ENCODE peak calls at places on chromosomes 6 and 20, in four cellular contexts. One of them, this sample, is unnamed.

GRCh38 chr20:49187330-49188100 is 619 bp downstream of the STAU1 start:
- DNase-seq in neural progenitor cell: peak; percentile 70
- DNase-seq in astrocyte: no peak
- DNase-seq in kidney: peak; percentile 80
- DNase-seq in this sample: no peak

GRCh38 chr20:46088409-46089075 is 1.2 kb downstream of the NCOA5 start:
- DNase-seq in astrocyte: peak; percentile 19
- DNase-seq in neural progenitor cell: peak; percentile 26
- DNase-seq in kidney: no peak
- DNase-seq in this sample: peak; percentile 11

GRCh38 chr20:23212482-23212881 is 126.4 kb upstream of the CD93 start:
- DNase-seq in astrocyte: no peak
- DNase-seq in neural progenitor cell: no peak
- DNase-seq in kidney: no peak
- DNase-seq in this sample: no peak

GRCh38 chr6:12957321-12958051 is 240.9 kb downstream of the PHACTR1 start:
- DNase-seq in kidney: peak; percentile 91
- DNase-seq in neural progenitor cell: peak; percentile 41
- DNase-seq in astrocyte: peak; percentile 58
- DNase-seq in this sample: peak; percentile 78

GRCh38 chr6:51182884-51183283 is 364.2 kb downstream of the TFAP2B start:
- DNase-seq in kidney: no peak
- DNase-seq in astrocyte: no peak
- DNase-seq in neural progenitor cell: no peak
- DNase-seq in this sample: no peak

GRCh38 chr20:58375796-58376195 is 13.2 kb upstream of the VAPB start:
- DNase-seq in astrocyte: no peak
- DNase-seq in kidney: no peak
- DNase-seq in neural progenitor cell: peak; percentile 64
- DNase-seq in this sample: no peak

GRCh38 chr20:2301164-2301622 is 5.4 kb downstream of the TGM3 start:
- DNase-seq in kidney: no peak
- DNase-seq in neural progenitor cell: no peak
- DNase-seq in astrocyte: peak; percentile 11
- DNase-seq in this sample: peak; percentile 29

GRCh38 chr6:14743465-14744211 is 502.2 kb upstream of the JARID2 start:
- DNase-seq in astrocyte: peak; percentile 99
- DNase-seq in neural progenitor cell: no peak
- DNase-seq in kidney: peak; percentile 82
- DNase-seq in this sample: peak; percentile 98

GRCh38 chr6:170182093-170182780 is 108.6 kb downstream of the DLL1 start:
- DNase-seq in kidney: no peak
- DNase-seq in astrocyte: no peak
- DNase-seq in neural progenitor cell: no peak
- DNase-seq in this sample: no peak

GRCh38 chr6:72589096-72589495 is 32.8 kb upstream of the KCNQ5 start:
- DNase-seq in neural progenitor cell: no peak
- DNase-seq in astrocyte: peak; percentile 23
- DNase-seq in kidney: no peak
- DNase-seq in this sample: peak; percentile 35

GRCh38 chr6:85126448-85127178 is 323.3 kb upstream of the NT5E start:
- DNase-seq in kidney: peak; percentile 67
- DNase-seq in astrocyte: no peak
- DNase-seq in neural progenitor cell: peak; percentile 84
- DNase-seq in this sample: peak; percentile 78

GRCh38 chr20:38861071-38861401 is 55.5 kb downstream of the PPP1R16B start:
- DNase-seq in kidney: no peak
- DNase-seq in astrocyte: no peak
- DNase-seq in neural progenitor cell: no peak
- DNase-seq in this sample: no peak

GRCh38 chr6:108966855-108967755 is 118.9 kb downstream of the ARMC2 start:
- DNase-seq in astrocyte: peak; percentile 51
- DNase-seq in neural progenitor cell: peak; percentile 78
- DNase-seq in kidney: no peak
- DNase-seq in this sample: peak; percentile 57

GRCh38 chr6:112172540-112172939 is 81.8 kb downstream of the LAMA4 start:
- DNase-seq in kidney: no peak
- DNase-seq in astrocyte: no peak
- DNase-seq in neural progenitor cell: no peak
- DNase-seq in this sample: peak; percentile 16

GRCh38 chr6:132227937-132228336 is 173.3 kb downstream of the MOXD1 start:
- DNase-seq in astrocyte: peak; percentile 91
- DNase-seq in kidney: no peak
- DNase-seq in neural progenitor cell: no peak
- DNase-seq in this sample: peak; percentile 80

GRCh38 chr6:111573892-111574800 is 31.5 kb downstream of the TRAF3IP2 start:
- DNase-seq in neural progenitor cell: no peak
- DNase-seq in kidney: no peak
- DNase-seq in astrocyte: peak; percentile 97
- DNase-seq in this sample: peak; percentile 93

GRCh38 chr6:35017461-35018183 is 123.5 kb downstream of the TCP11 start:
- DNase-seq in neural progenitor cell: no peak
- DNase-seq in astrocyte: no peak
- DNase-seq in kidney: peak; percentile 82
- DNase-seq in this sample: peak; percentile 44

GRCh38 chr6:162615016-162615717 is 112.4 kb downstream of the PRKN start:
- DNase-seq in astrocyte: no peak
- DNase-seq in neural progenitor cell: no peak
- DNase-seq in kidney: no peak
- DNase-seq in this sample: peak; percentile 40

GRCh38 chr6:17283074-17283473 is 1.9 kb downstream of the RBM24 start:
- DNase-seq in neural progenitor cell: no peak
- DNase-seq in astrocyte: no peak
- DNase-seq in kidney: no peak
- DNase-seq in this sample: no peak

GRCh38 chr6:118501816-118502568 is 46.1 kb upstream of the PLN start:
- DNase-seq in kidney: no peak
- DNase-seq in neural progenitor cell: no peak
- DNase-seq in astrocyte: no peak
- DNase-seq in this sample: peak; percentile 37

GRCh38 chr6:53979468-53980067 is 131.7 kb upstream of the MLIP start:
- DNase-seq in neural progenitor cell: peak; percentile 60
- DNase-seq in astrocyte: peak; percentile 15
- DNase-seq in kidney: no peak
- DNase-seq in this sample: peak; percentile 75

GRCh38 chr6:39153766-39154397 is 38.9 kb upstream of the SAYSD1 start:
- DNase-seq in astrocyte: no peak
- DNase-seq in neural progenitor cell: no peak
- DNase-seq in kidney: no peak
- DNase-seq in this sample: no peak

GRCh38 chr20:48295966-48296421 is 510.7 kb upstream of the SULF2 start:
- DNase-seq in neural progenitor cell: peak; percentile 22
- DNase-seq in astrocyte: peak; percentile 76
- DNase-seq in kidney: no peak
- DNase-seq in this sample: peak; percentile 76

DNA sequence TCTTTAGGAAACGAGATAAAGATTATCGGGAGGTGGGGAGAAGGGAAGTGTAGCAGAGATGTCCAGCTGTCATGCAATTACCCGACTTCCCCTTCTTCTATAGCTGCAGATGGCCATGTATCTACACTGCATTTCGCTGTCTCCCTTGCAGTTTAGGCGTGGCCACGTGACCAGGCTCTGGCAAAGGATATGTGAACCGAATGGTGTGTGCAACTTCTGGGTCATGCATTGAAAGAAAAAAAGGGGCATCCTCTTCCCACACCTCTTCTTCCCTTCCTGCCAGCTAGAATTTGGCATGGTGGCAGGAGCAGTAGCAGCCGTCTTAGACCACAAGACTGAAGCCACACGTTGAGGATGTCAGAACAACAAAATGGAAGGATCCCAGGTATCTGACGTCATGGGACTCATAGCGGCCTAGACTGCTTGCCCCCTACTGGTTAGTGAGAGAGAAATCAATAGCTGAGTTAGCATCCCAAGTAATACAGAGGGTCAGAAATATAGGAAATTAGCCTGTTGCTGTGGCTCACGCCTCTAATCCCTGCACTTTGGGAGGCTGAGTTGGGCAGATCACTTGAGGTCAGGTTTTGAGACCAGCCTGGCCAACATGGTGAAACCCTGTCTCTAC is 32.8 kb downstream of the TCF15 start:
- DNase-seq in neural progenitor cell: peak; percentile 58
- DNase-seq in astrocyte: no peak
- DNase-seq in kidney: no peak
- DNase-seq in this sample: peak; percentile 18
- TF ChIP-seq CTCF in neural progenitor cell: peak; percentile 53
- TF ChIP-seq CTCF in astrocyte: peak; percentile 20
- TF ChIP-seq CTCF in kidney: no peak
- TF ChIP-seq CTCF in this sample: peak; percentile 39

DNA sequence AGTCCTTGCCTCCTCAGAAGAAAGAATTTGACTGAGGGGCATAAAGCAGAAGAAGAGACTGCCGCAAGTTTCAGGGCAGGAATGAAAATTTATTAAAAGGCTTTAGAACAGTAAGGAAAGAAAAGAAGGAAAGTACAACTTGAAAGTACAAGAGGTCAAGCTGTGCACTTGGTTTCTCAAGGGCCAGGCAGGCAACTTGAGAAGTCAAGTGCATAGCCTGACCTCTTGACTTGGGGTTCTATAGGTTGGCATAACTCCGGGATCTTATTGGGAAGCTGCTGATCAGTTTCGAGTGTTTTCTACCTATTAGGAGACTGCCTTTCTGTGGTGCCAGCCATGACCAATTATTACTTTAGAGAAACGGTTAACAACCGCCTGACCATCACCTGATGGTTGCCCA is 237.0 kb upstream of the RGS17 start:
- DNase-seq in astrocyte: no peak
- DNase-seq in kidney: no peak
- DNase-seq in neural progenitor cell: no peak
- DNase-seq in this sample: no peak
- H3K4me3 ChIP-seq in astrocyte: no peak overlapping the region
- H3K4me3 ChIP-seq in kidney: no peak overlapping the region
- H3K4me3 ChIP-seq in neural progenitor cell: no peak overlapping the region
- H3K4me3 ChIP-seq in this sample: no peak overlapping the region

GRCh38 chr20:53713328-53714056 is 119.9 kb upstream of the ZNF217 start:
- DNase-seq in kidney: no peak
- DNase-seq in neural progenitor cell: no peak
- DNase-seq in astrocyte: no peak
- DNase-seq in this sample: no peak
- TF ChIP-seq CTCF in kidney: no peak
- TF ChIP-seq CTCF in neural progenitor cell: no peak
- TF ChIP-seq CTCF in astrocyte: no peak
- TF ChIP-seq CTCF in this sample: no peak

DNA sequence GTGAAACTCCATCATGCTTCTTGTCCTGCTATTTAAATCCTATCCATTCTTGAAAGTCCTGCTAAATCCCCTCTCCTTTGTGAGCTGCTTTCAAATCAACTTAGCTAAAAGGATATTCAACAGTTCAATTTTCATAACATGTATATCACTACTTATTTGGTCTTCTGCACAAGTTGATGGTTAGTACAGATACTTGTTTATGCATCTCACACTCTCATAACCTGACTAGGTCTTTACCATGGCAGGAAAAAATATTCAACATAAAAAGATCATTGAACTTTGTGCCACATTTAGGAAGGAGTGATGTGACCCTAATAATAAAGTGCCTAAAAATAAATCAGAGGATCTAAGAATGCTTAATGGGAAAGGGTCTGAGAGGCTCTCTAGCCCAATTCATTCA is 148.2 kb downstream of the RALGAPA2 start:
- DNase-seq in neural progenitor cell: no peak
- DNase-seq in astrocyte: no peak
- DNase-seq in kidney: no peak
- DNase-seq in this sample: no peak
- H3K4me3 ChIP-seq in neural progenitor cell: no peak overlapping the region
- H3K4me3 ChIP-seq in astrocyte: no peak overlapping the region
- H3K4me3 ChIP-seq in kidney: no peak overlapping the region
- H3K4me3 ChIP-seq in this sample: no peak overlapping the region

GRCh38 chr6:156868385-156868784 is 91.2 kb downstream of the ARID1B start:
- DNase-seq in neural progenitor cell: no peak
- DNase-seq in kidney: no peak
- DNase-seq in astrocyte: no peak
- DNase-seq in this sample: no peak

GRCh38 chr6:156864557-156864956 is 87.4 kb downstream of the ARID1B start:
- DNase-seq in neural progenitor cell: no peak
- DNase-seq in astrocyte: peak; percentile 42
- DNase-seq in kidney: no peak
- DNase-seq in this sample: no peak

GRCh38 chr6:156867121-156867520 is 89.9 kb downstream of the ARID1B start:
- DNase-seq in astrocyte: no peak
- DNase-seq in kidney: no peak
- DNase-seq in neural progenitor cell: no peak
- DNase-seq in this sample: peak; percentile 25

GRCh38 chr6:156865019-156865629 is 87.9 kb downstream of the ARID1B start:
- DNase-seq in astrocyte: no peak
- DNase-seq in neural progenitor cell: no peak
- DNase-seq in kidney: no peak
- DNase-seq in this sample: peak; percentile 37

DNA sequence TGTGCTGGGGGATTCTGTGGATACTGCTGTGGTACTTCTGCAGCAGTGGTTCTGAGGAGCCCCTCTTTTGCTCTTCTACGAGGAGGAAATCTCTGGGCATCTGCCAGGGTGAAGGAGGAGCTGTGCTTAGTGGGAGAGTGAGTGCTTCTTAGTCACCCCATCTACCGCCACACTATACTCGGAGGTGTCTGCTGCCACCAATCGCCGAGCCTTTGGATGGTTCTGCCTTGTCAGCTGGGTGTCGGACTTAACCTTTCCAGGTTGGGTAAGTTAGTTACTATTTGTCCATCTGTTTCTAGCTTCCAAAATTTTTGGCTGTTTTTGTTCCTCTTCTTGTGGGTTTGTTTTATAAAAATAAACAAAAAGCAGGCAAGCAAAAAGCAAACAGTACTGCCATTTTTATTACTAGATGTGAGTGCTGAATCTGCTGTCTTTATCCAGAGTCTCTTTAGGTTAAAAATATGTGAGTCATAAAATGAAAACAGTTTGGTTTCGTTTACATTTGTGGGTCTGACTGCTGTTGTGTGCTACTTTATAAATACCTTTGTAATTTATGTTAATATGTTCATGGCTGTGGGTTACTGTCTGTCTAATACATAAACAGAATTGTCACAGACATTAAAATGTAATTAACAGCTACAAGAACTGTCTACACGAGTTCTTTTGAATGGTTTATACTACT is 89.1 kb downstream of the ARID1B start:
- DNase-seq in astrocyte: peak; percentile 67
- DNase-seq in kidney: no peak
- DNase-seq in neural progenitor cell: no peak
- DNase-seq in this sample: no peak
- TF ChIP-seq CTCF in astrocyte: no peak
- TF ChIP-seq CTCF in kidney: no peak
- TF ChIP-seq CTCF in neural progenitor cell: no peak
- TF ChIP-seq CTCF in this sample: no peak

DNA sequence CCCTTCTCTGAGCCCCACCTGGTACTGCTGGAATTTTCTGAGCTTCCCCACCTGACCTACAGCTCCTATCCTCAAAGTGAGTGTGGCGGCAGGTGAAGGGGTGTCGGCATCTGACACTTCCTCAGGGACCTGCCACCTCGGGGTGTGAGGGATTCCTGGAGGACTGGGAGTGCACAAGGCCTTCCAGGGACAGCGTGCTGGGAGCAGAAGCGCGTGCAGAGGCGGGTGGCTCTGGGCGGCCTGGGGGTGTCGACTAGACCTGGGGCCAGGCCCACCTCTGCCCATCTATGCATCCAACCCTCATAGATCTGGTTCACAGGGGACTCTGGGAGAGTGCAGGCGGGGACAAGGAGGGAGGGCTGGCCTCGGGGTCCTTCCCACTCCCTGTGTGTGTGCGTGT is 7.8 kb downstream of the DLGAP4 start:
- DNase-seq in neural progenitor cell: no peak
- DNase-seq in kidney: no peak
- DNase-seq in astrocyte: no peak
- DNase-seq in this sample: no peak
- H3K4me3 ChIP-seq in neural progenitor cell: no peak overlapping the region
- H3K4me3 ChIP-seq in kidney: no peak overlapping the region
- H3K4me3 ChIP-seq in astrocyte: no peak overlapping the region
- H3K4me3 ChIP-seq in this sample: no peak overlapping the region